ENCODE peak calls at places on chromosome 11, in ten cellular contexts. Q, B, M, T, E, N, Z, G, X and S are unnamed samples.

GRCh38 chr11:134207538-134208239 is 16.1 kb downstream of the NCAPD3 start:
- DNase-seq in Q (no peak), B (peak; percentile 35), M (peak; percentile 46), T (no peak), E (peak; percentile 47), N (no peak), Z (peak; percentile 45), G (peak; percentile 42), X (peak; percentile 25), S (no peak)

GRCh38 chr11:34154059-34154875 is 48.8 kb downstream of the NAT10 start:
- DNase-seq in Q (no peak), B (no peak), M (peak; percentile 62), T (no peak), E (no peak), N (no peak), Z (no peak), G (no peak), X (no peak), S (no peak)

GRCh38 chr11:103202048-103202651 is 92.9 kb downstream of the DYNC2H1 start:
- DNase-seq in Q (no peak), B (no peak), M (peak; percentile 23), T (no peak), E (no peak), N (peak; percentile 6), Z (no peak), G (no peak), X (peak; percentile 51), S (peak; percentile 17)

GRCh38 chr11:107275632-107276031 is 182.0 kb downstream of the CWF19L2 start:
- DNase-seq in Q (no peak), B (no peak), M (no peak), T (no peak), E (no peak), N (no peak), Z (no peak), G (no peak), X (peak; percentile 6), S (no peak)

GRCh38 chr11:66867425-66868040 is 10.7 kb downstream of the LRFN4 start:
- DNase-seq in Q (no peak), B (no peak), M (no peak), T (no peak), E (no peak), N (no peak), Z (no peak), G (no peak), X (no peak), S (no peak)

GRCh38 chr11:133576351-133576750 is 44.0 kb upstream of the OPCML start:
- DNase-seq in Q (no peak), B (no peak), M (no peak), T (no peak), E (no peak), N (peak; percentile 12), Z (no peak), G (no peak), X (no peak), S (no peak)

GRCh38 chr11:10674440-10674855 is 19.1 kb downstream of the IRAG1 start:
- DNase-seq in Q (no peak), B (no peak), M (no peak), T (no peak), E (no peak), N (no peak), Z (no peak), G (no peak), X (no peak), S (no peak)

GRCh38 chr11:124315052-124315451 is 1.3 kb upstream of the OR8D1 start:
- DNase-seq in Q (no peak), B (no peak), M (no peak), T (no peak), E (no peak), N (no peak), Z (no peak), G (no peak), X (no peak), S (peak; percentile 32)

DNA sequence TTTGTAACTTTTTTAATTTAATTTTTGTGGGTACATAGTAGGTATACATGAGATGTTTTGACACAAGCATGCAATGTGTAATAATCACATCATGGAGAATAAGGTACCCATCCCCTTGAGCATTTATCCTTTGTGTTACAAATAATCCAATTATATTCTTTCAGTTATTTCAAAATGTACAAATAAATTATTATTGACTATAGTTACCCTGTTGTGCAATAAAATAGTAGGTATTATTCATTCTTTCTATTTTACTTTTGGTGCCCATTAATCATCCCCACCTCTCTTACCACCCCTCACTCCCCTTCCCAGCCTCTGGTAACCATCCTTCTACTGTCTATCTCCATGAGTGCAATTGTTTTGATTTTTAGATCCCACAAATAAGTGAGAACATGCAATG is 83.5 kb downstream of the GAB2 start:
- DNase-seq in Q (no peak), B (no peak), M (no peak), T (no peak), E (no peak), N (no peak), Z (no peak), G (no peak), X (no peak), S (no peak)
- H3K27ac ChIP-seq in Q (no peak overlapping the region), B (no peak overlapping the region), M (no peak overlapping the region), T (no peak overlapping the region), E (no peak overlapping the region), N (no peak overlapping the region), Z (no peak overlapping the region), G (no peak overlapping the region), X (no peak overlapping the region), S (no peak overlapping the region)

GRCh38 chr11:57324886-57325734 is at the start of gene TNKS1BP1:
- DNase-seq in Q (peak; percentile 98), B (peak; percentile 99), M (peak; percentile 96), T (peak; percentile 91), E (peak; percentile 99), N (peak; percentile 87), Z (peak; percentile 85), G (peak; percentile 87), X (peak; percentile 97), S (peak; percentile 97)

GRCh38 chr11:57321996-57322880 is 2.5 kb downstream of the TNKS1BP1 start:
- DNase-seq in Q (peak; percentile 91), B (peak; percentile 94), M (no peak), T (peak; percentile 61), E (peak; percentile 90), N (peak; percentile 66), Z (no peak), G (no peak), X (peak; percentile 95), S (peak; percentile 97)

GRCh38 chr11:57322881-57323467 is 1.8 kb downstream of the TNKS1BP1 start:
- DNase-seq in Q (no peak), B (no peak), M (no peak), T (no peak), E (no peak), N (no peak), Z (no peak), G (no peak), X (no peak), S (no peak)

GRCh38 chr11:57324154-57324885 is 432 bp downstream of the TNKS1BP1 start:
- DNase-seq in Q (no peak), B (peak; percentile 60), M (no peak), T (no peak), E (peak; percentile 49), N (peak; percentile 79), Z (peak; percentile 28), G (no peak), X (peak; percentile 52), S (no peak)

DNA sequence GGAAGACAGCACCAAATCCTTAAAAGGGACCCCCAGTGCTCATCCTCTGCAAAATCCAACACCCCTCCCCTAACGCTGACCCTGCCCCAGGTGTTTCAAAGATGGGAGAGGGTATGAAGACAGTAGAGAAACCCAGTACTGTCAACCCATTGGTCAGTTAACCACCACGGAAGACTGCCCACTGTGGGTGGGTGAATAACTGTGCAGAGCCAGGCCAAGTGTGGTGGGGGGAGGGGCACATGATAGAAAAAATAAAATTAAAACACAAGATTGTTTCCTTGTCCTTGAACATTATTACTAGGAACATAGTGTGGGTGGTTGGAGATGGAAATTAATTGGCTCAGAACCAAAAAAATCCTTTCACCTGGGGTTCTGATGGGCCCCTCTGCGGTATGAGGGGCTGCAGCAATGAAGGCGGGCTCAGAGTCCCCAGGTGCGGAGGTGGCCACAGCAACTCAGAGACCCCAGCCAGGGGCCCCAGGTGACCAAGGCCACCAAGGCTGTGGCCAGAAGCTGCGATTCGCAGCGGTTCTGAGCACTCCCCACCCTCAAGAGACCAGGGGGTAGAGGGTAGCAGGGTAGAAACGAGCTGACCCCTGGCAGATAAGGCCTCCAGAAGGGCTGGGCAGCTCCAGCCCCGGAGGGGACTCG is 1.1 kb downstream of the TNKS1BP1 start:
- DNase-seq in Q (no peak), B (no peak), M (no peak), T (no peak), E (no peak), N (peak; percentile 27), Z (no peak), G (no peak), X (no peak), S (no peak)
- H3K27ac ChIP-seq in Q (peak overlapping the region; percentile 98), B (peak overlapping the region; percentile 95), M (no peak overlapping the region), T (peak overlapping the region; percentile 91), E (peak overlapping the region; percentile 97), N (peak overlapping the region; percentile 88), Z (peak overlapping the region; percentile 43), G (peak overlapping the region; percentile 25), X (peak overlapping the region; percentile 91), S (peak overlapping the region; percentile 85)

DNA sequence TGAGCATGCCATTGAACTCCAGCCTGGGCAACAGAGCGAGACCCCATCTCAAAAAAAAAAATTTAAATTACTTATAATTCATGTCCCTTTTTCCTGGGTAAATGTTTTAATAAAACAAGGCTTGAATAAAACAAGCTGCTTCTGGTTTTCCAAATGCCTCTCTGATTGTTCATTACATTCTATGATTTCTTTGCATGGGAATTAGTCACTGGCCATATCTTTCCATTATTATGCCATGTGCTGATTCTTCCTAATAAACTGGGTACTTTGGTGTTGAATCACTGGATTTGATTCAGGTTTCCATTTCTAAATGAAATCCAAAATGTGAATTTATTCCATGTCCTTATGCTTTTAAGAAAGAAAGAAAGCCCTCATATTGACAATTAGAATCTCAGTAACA is 42.6 kb downstream of the ZNF215 start:
- DNase-seq in Q (no peak), B (no peak), M (no peak), T (no peak), E (no peak), N (no peak), Z (no peak), G (no peak), X (no peak), S (peak; percentile 50)
- H3K27ac ChIP-seq in Q (no peak overlapping the region), B (no peak overlapping the region), M (no peak overlapping the region), T (no peak overlapping the region), E (no peak overlapping the region), N (no peak overlapping the region), Z (no peak overlapping the region), G (no peak overlapping the region), X (no peak overlapping the region), S (no peak overlapping the region)

GRCh38 chr11:65379698-65380459 is 2.6 kb downstream of the SLC25A45 start:
- DNase-seq in Q (no peak), B (no peak), M (no peak), T (no peak), E (no peak), N (no peak), Z (no peak), G (no peak), X (no peak), S (no peak)

GRCh38 chr11:65381721-65382035 is 768 bp downstream of the SLC25A45 start:
- DNase-seq in Q (no peak), B (no peak), M (peak; percentile 44), T (no peak), E (no peak), N (no peak), Z (no peak), G (no peak), X (no peak), S (no peak)

GRCh38 chr11:65378928-65379638 is 3.4 kb downstream of the SLC25A45 start:
- DNase-seq in Q (no peak), B (no peak), M (no peak), T (no peak), E (no peak), N (no peak), Z (no peak), G (no peak), X (no peak), S (no peak)

GRCh38 chr11:65382036-65382803 is at the start of gene SLC25A45:
- DNase-seq in Q (peak; percentile 95), B (peak; percentile 94), M (peak; percentile 86), T (peak; percentile 78), E (peak; percentile 94), N (peak; percentile 93), Z (peak; percentile 87), G (peak; percentile 91), X (peak; percentile 98), S (peak; percentile 100)

GRCh38 chr11:65380460-65381126 is 1.9 kb downstream of the SLC25A45 start:
- DNase-seq in Q (no peak), B (no peak), M (no peak), T (no peak), E (peak; percentile 55), N (no peak), Z (no peak), G (no peak), X (no peak), S (no peak)
- H3K27ac ChIP-seq in Q (peak overlapping the region; percentile 90), B (peak overlapping the region; percentile 97), M (no peak overlapping the region), T (no peak overlapping the region), E (peak overlapping the region; percentile 98), N (no peak overlapping the region), Z (peak overlapping the region; percentile 97), G (peak overlapping the region; percentile 94), X (peak overlapping the region; percentile 99), S (no peak overlapping the region)